ENCODE peak calls at places on chromosomes 7 and 10, in five cellular contexts. J is globus pallidus, C is neuronal stem cell, R is T-helper 17 cell, O is adrenal gland. U is an unnamed sample.

GRCh38 chr7:33982425-33982786 is 77.1 kb downstream of the BMPER start:
- DNase-seq in J (no peak), C (no peak), R (no peak), O (no peak), U (no peak)

GRCh38 chr7:155787171-155787851 is 25.0 kb downstream of the SHH start:
- DNase-seq in J (no peak), C (no peak), R (no peak), O (no peak), U (no peak)

GRCh38 chr10:98168147-98168546 is 33.7 kb downstream of the R3HCC1L start:
- DNase-seq in J (no peak), C (no peak), R (no peak), O (no peak), U (no peak)

GRCh38 chr10:4512557-4513286 is 313.3 kb upstream of the AKR1E2 start:
- DNase-seq in J (no peak), C (no peak), R (no peak), O (peak), U (no peak)

GRCh38 chr10:90920986-90921643 is at the start of gene ANKRD1:
- DNase-seq in J (no peak), C (peak), R (no peak), O (no peak), U (no peak)

GRCh38 chr10:119806334-119807130 is 66.1 kb downstream of the MCMBP start:
- DNase-seq in J (no peak), C (no peak), R (no peak), O (no peak), U (no peak)

GRCh38 chr7:4667776-4668509 is 14.2 kb upstream of the FOXK1 start:
- DNase-seq in J (no peak), C (no peak), R (no peak), O (no peak), U (no peak)

GRCh38 chr10:113410618-113411017 is 142.2 kb upstream of the HABP2 start:
- DNase-seq in J (no peak), C (no peak), R (no peak), O (no peak), U (no peak)

GRCh38 chr10:29106287-29106686 is 182.6 kb upstream of the LYZL1 start:
- DNase-seq in J (no peak), C (no peak), R (no peak), O (no peak), U (no peak)

GRCh38 chr7:2355079-2356008 is 717 bp downstream of the EIF3B start:
- DNase-seq in J (no peak), C (no peak), R (no peak), O (no peak), U (no peak)

GRCh38 chr7:73973091-73973490 is 54.9 kb upstream of the ELN start:
- DNase-seq in J (no peak), C (no peak), R (no peak), O (no peak), U (no peak)

GRCh38 chr10:72079356-72079755 is 9.0 kb downstream of the SPOCK2 start:
- DNase-seq in J (peak), C (no peak), R (peak), O (peak), U (no peak)

GRCh38 chr7:1646957-1647891 is 22.9 kb upstream of the ELFN1 start:
- DNase-seq in J (no peak), C (no peak), R (no peak), O (no peak), U (no peak)

GRCh38 chr7:31327071-31327470 is 13.5 kb downstream of the NEUROD6 start:
- DNase-seq in J (no peak), C (no peak), R (no peak), O (no peak), U (no peak)

GRCh38 chr7:12712236-12712635 is 24.8 kb downstream of the ARL4A start:
- DNase-seq in J (no peak), C (no peak), R (no peak), O (no peak), U (no peak)

GRCh38 chr10:4427524-4427923 is 398.5 kb upstream of the AKR1E2 start:
- DNase-seq in J (no peak), C (no peak), R (no peak), O (no peak), U (no peak)

GRCh38 chr10:72009430-72010081 is 45.4 kb downstream of the CHST3 start:
- DNase-seq in J (peak), C (peak), R (no peak), O (peak), U (no peak)